ENCODE peak calls at places on chromosomes 16 and 17, in seven cellular contexts. One of them, this sample, is unnamed. For H3K4me1, the result is how much of the 10 kb centered on the place peaks cover.

GRCh38 chr16:75304521-75305363 is 53.3 kb upstream of the BCAR1 start:
- DNase-seq in IMR-90: peak
- DNase-seq in neuronal stem cell: no peak
- DNase-seq in H9: no peak
- DNase-seq in mesendoderm: peak
- DNase-seq in H1: no peak
- DNase-seq in mesenchymal stem cell: peak
- DNase-seq in this sample: peak

GRCh38 chr16:70473446-70474319 is 19.3 kb downstream of the FCSK start:
- DNase-seq in IMR-90: no peak
- DNase-seq in H1: no peak
- DNase-seq in H9: no peak
- DNase-seq in neuronal stem cell: no peak
- DNase-seq in mesenchymal stem cell: no peak
- DNase-seq in mesendoderm: no peak
- DNase-seq in this sample: no peak

GRCh38 chr17:76005263-76006149 is 4.9 kb downstream of the CDK3 start:
- DNase-seq in IMR-90: peak
- DNase-seq in mesendoderm: peak
- DNase-seq in neuronal stem cell: peak
- DNase-seq in H1: no peak
- DNase-seq in mesenchymal stem cell: peak
- DNase-seq in H9: peak
- DNase-seq in this sample: peak

GRCh38 chr17:73826872-73827228 is 182.6 kb upstream of the SDK2 start:
- DNase-seq in H1: no peak
- DNase-seq in H9: no peak
- DNase-seq in mesendoderm: no peak
- DNase-seq in mesenchymal stem cell: no peak
- DNase-seq in IMR-90: no peak
- DNase-seq in neuronal stem cell: no peak
- DNase-seq in this sample: no peak

GRCh38 chr16:88370365-88370764 is 12.4 kb upstream of the ZNF469 start:
- DNase-seq in IMR-90: no peak
- DNase-seq in mesenchymal stem cell: no peak
- DNase-seq in H9: no peak
- DNase-seq in H1: no peak
- DNase-seq in mesendoderm: no peak
- DNase-seq in neuronal stem cell: no peak
- DNase-seq in this sample: no peak

GRCh38 chr17:27038676-27039075 is 255.2 kb upstream of the WSB1 start:
- DNase-seq in mesendoderm: peak
- DNase-seq in mesenchymal stem cell: no peak
- DNase-seq in neuronal stem cell: no peak
- DNase-seq in H1: no peak
- DNase-seq in IMR-90: no peak
- DNase-seq in H9: no peak
- DNase-seq in this sample: no peak

GRCh38 chr17:60602871-60603270 is 2.9 kb downstream of the PPM1D start:
- DNase-seq in neuronal stem cell: no peak
- DNase-seq in mesendoderm: no peak
- DNase-seq in IMR-90: no peak
- DNase-seq in H9: no peak
- DNase-seq in H1: no peak
- DNase-seq in mesenchymal stem cell: no peak
- DNase-seq in this sample: no peak

GRCh38 chr17:19360772-19361171 is 1.8 kb downstream of the B9D1 start:
- DNase-seq in H9: no peak
- DNase-seq in mesenchymal stem cell: no peak
- DNase-seq in mesendoderm: no peak
- DNase-seq in neuronal stem cell: no peak
- DNase-seq in H1: no peak
- DNase-seq in IMR-90: no peak
- DNase-seq in this sample: no peak

GRCh38 chr16:81623365-81624102 is 155.6 kb upstream of the PLCG2 start:
- DNase-seq in mesendoderm: peak
- DNase-seq in mesenchymal stem cell: peak
- DNase-seq in H9: no peak
- DNase-seq in H1: no peak
- DNase-seq in neuronal stem cell: peak
- DNase-seq in IMR-90: peak
- DNase-seq in this sample: no peak

GRCh38 chr17:68462381-68463210 is 5.3 kb upstream of the WIPI1 start:
- DNase-seq in H9: peak
- DNase-seq in H1: peak
- DNase-seq in mesenchymal stem cell: peak
- DNase-seq in mesendoderm: peak
- DNase-seq in neuronal stem cell: peak
- DNase-seq in IMR-90: peak
- DNase-seq in this sample: peak

GRCh38 chr17:66637491-66637890 is 197.4 kb upstream of the CACNG5 start:
- DNase-seq in H9: no peak
- DNase-seq in mesenchymal stem cell: no peak
- DNase-seq in IMR-90: no peak
- DNase-seq in mesendoderm: no peak
- DNase-seq in neuronal stem cell: no peak
- DNase-seq in H1: no peak
- DNase-seq in this sample: peak

GRCh38 chr16:68707341-68708152 is 29.5 kb upstream of the CDH1 start:
- DNase-seq in mesenchymal stem cell: peak
- DNase-seq in H1: peak
- DNase-seq in H9: peak
- DNase-seq in IMR-90: no peak
- DNase-seq in mesendoderm: peak
- DNase-seq in neuronal stem cell: peak
- DNase-seq in this sample: peak

GRCh38 chr16:30977502-30977901 is 7.5 kb upstream of the HSD3B7 start:
- DNase-seq in mesenchymal stem cell: no peak
- DNase-seq in H1: no peak
- DNase-seq in H9: peak
- DNase-seq in neuronal stem cell: no peak
- DNase-seq in IMR-90: no peak
- DNase-seq in mesendoderm: peak
- DNase-seq in this sample: no peak

GRCh38 chr17:9676742-9677387 is 31.5 kb downstream of the USP43 start:
- DNase-seq in neuronal stem cell: no peak
- DNase-seq in H9: no peak
- DNase-seq in H1: no peak
- DNase-seq in mesendoderm: peak
- DNase-seq in IMR-90: peak
- DNase-seq in mesenchymal stem cell: peak
- DNase-seq in this sample: peak

GRCh38 chr17:72413077-72414031 is 292.5 kb downstream of the SOX9 start:
- DNase-seq in mesendoderm: no peak
- DNase-seq in IMR-90: no peak
- DNase-seq in neuronal stem cell: no peak
- DNase-seq in mesenchymal stem cell: no peak
- DNase-seq in H1: no peak
- DNase-seq in H9: no peak
- DNase-seq in this sample: no peak

GRCh38 chr17:75892556-75893224 is 4.1 kb downstream of the TRIM65 start:
- DNase-seq in H1: no peak
- DNase-seq in mesendoderm: no peak
- DNase-seq in IMR-90: no peak
- DNase-seq in mesenchymal stem cell: no peak
- DNase-seq in neuronal stem cell: no peak
- DNase-seq in H9: peak
- DNase-seq in this sample: no peak

GRCh38 chr17:38604479-38605229 is 1.1 kb downstream of the SRCIN1 start:
- DNase-seq in H9: peak
- DNase-seq in mesenchymal stem cell: no peak
- DNase-seq in mesendoderm: peak
- DNase-seq in H1: no peak
- DNase-seq in neuronal stem cell: no peak
- DNase-seq in IMR-90: no peak
- DNase-seq in this sample: no peak

GRCh38 chr17:39633570-39634183 is 3.3 kb upstream of the STARD3 start:
- DNase-seq in IMR-90: no peak
- DNase-seq in H1: no peak
- DNase-seq in neuronal stem cell: no peak
- DNase-seq in mesendoderm: no peak
- DNase-seq in H9: no peak
- DNase-seq in mesenchymal stem cell: no peak
- DNase-seq in this sample: no peak

GRCh38 chr17:39634384-39634871 is 2.5 kb upstream of the STARD3 start:
- DNase-seq in H9: no peak
- DNase-seq in mesendoderm: peak
- DNase-seq in neuronal stem cell: no peak
- DNase-seq in mesenchymal stem cell: peak
- DNase-seq in IMR-90: peak
- DNase-seq in H1: no peak
- DNase-seq in this sample: peak

GRCh38 chr17:39631403-39631802 is 4.7 kb downstream of the PPP1R1B start:
- DNase-seq in mesendoderm: peak
- DNase-seq in H9: peak
- DNase-seq in IMR-90: no peak
- DNase-seq in H1: no peak
- DNase-seq in neuronal stem cell: no peak
- DNase-seq in mesenchymal stem cell: no peak
- DNase-seq in this sample: no peak

GRCh38 chr17:39629894-39630293 is 3.1 kb downstream of the PPP1R1B start:
- DNase-seq in mesendoderm: no peak
- DNase-seq in IMR-90: no peak
- DNase-seq in H9: no peak
- DNase-seq in neuronal stem cell: no peak
- DNase-seq in mesenchymal stem cell: no peak
- DNase-seq in H1: no peak
- DNase-seq in this sample: peak

DNA sequence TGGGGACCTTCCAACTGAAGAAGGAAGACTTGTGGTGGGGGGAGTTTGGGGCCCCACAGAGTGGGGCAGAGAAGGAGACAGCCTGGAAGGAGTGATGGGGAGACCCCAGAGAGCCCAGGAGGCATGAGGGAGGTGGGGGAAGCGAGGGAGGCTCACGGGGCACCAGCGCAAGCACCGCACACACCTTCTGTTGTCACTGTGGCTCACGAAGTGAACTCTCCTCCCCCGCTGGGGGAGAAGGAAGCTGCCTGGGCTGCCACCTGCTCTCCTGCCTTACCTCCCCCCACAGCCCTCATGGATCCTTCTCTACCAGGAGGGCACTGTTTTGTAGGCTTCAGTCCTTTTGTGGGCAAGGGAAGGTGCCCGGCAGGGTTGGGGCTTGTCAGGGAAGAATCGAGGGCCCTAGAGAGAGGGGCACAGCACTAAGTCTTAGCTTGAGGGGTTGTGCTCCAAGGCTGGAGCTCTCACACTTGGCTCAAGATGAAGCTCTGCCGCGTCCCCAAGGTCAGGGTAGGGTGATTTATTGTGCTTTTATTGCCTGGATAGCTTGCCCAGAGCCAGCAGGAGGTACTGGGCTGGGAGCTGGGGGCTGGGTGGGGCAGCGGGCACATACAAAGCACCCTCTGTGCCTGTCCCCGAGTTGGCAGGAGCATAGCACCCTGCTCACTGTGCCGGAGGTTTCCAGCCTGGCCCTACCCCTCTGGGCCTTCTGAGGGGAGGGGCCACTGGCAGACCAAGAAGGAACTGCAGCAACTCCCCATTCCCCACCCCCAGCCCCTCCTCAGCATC is 4.6 kb upstream of the STARD3 start:
- DNase-seq in mesendoderm: no peak
- DNase-seq in neuronal stem cell: no peak
- DNase-seq in H9: no peak
- DNase-seq in IMR-90: no peak
- DNase-seq in mesenchymal stem cell: no peak
- DNase-seq in H1: no peak
- DNase-seq in this sample: no peak
- H3K4me1 ChIP-seq in mesendoderm: under half
- H3K4me1 ChIP-seq in neuronal stem cell: under half
- H3K4me1 ChIP-seq in H9: under half
- H3K4me1 ChIP-seq in IMR-90: under half
- H3K4me1 ChIP-seq in mesenchymal stem cell: under half
- H3K4me1 ChIP-seq in H1: half or more
- H3K4me1 ChIP-seq in this sample: under half

GRCh38 chr17:57477483-57478357 is 221.4 kb downstream of the MSI2 start:
- DNase-seq in H9: no peak
- DNase-seq in H1: no peak
- DNase-seq in neuronal stem cell: no peak
- DNase-seq in IMR-90: no peak
- DNase-seq in mesenchymal stem cell: no peak
- DNase-seq in mesendoderm: no peak
- DNase-seq in this sample: no peak

GRCh38 chr17:57480438-57481196 is 224.3 kb downstream of the MSI2 start:
- DNase-seq in neuronal stem cell: no peak
- DNase-seq in mesenchymal stem cell: peak
- DNase-seq in mesendoderm: peak
- DNase-seq in IMR-90: peak
- DNase-seq in H1: no peak
- DNase-seq in H9: no peak
- DNase-seq in this sample: peak

GRCh38 chr17:57478851-57479250 is 222.5 kb downstream of the MSI2 start:
- DNase-seq in mesenchymal stem cell: no peak
- DNase-seq in mesendoderm: no peak
- DNase-seq in H1: no peak
- DNase-seq in IMR-90: no peak
- DNase-seq in H9: no peak
- DNase-seq in neuronal stem cell: no peak
- DNase-seq in this sample: no peak

GRCh38 chr17:57475786-57476185 is 219.5 kb downstream of the MSI2 start:
- DNase-seq in IMR-90: no peak
- DNase-seq in neuronal stem cell: no peak
- DNase-seq in H9: no peak
- DNase-seq in mesendoderm: no peak
- DNase-seq in H1: no peak
- DNase-seq in mesenchymal stem cell: no peak
- DNase-seq in this sample: no peak

DNA sequence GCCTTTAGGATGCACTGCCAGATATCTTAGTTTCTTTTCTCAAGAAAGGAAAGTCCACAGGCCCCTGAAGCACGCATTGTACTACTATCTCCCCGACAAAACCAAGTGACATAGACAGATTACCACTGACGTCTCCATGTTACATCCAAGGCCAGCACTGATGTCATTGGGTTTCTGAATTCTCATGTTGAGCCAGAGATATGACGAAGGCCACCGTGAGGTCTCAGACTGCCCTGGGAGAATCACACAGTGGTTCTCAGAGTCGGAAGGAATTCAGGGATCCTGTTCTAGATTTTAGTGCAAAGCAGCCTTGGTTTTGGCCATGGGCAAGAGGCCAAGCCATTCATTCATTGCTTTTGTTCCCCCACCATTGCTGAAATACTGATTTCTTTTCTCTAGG is 222.1 kb downstream of the MSI2 start:
- DNase-seq in H1: no peak
- DNase-seq in mesendoderm: no peak
- DNase-seq in IMR-90: no peak
- DNase-seq in mesenchymal stem cell: peak
- DNase-seq in neuronal stem cell: no peak
- DNase-seq in H9: no peak
- DNase-seq in this sample: no peak
- H3K18ac ChIP-seq in H1: no peak
- H3K18ac ChIP-seq in mesendoderm: no peak
- H3K18ac ChIP-seq in IMR-90: no peak
- H3K18ac ChIP-seq in mesenchymal stem cell: no peak
- H3K18ac ChIP-seq in neuronal stem cell: no peak
- H3K18ac ChIP-seq in H9: no peak
- H3K18ac ChIP-seq in this sample: peak

GRCh38 chr16:57384248-57385070 is 12.2 kb downstream of the CX3CL1 start:
- DNase-seq in H9: no peak
- DNase-seq in mesendoderm: no peak
- DNase-seq in neuronal stem cell: no peak
- DNase-seq in IMR-90: no peak
- DNase-seq in H1: no peak
- DNase-seq in mesenchymal stem cell: no peak
- DNase-seq in this sample: no peak
- H3K4me1 ChIP-seq in H9: under half
- H3K4me1 ChIP-seq in mesendoderm: under half
- H3K4me1 ChIP-seq in neuronal stem cell: under half
- H3K4me1 ChIP-seq in IMR-90: under half
- H3K4me1 ChIP-seq in H1: under half
- H3K4me1 ChIP-seq in mesenchymal stem cell: under half
- H3K4me1 ChIP-seq in this sample: under half

GRCh38 chr16:9594047-9594446 is 502.6 kb downstream of the HAPSTR1 start:
- DNase-seq in H9: no peak
- DNase-seq in IMR-90: no peak
- DNase-seq in mesenchymal stem cell: no peak
- DNase-seq in mesendoderm: no peak
- DNase-seq in neuronal stem cell: no peak
- DNase-seq in H1: no peak
- DNase-seq in this sample: no peak
- H3K18ac ChIP-seq in H9: no peak
- H3K18ac ChIP-seq in IMR-90: no peak
- H3K18ac ChIP-seq in mesenchymal stem cell: no peak
- H3K18ac ChIP-seq in mesendoderm: no peak
- H3K18ac ChIP-seq in neuronal stem cell: no peak
- H3K18ac ChIP-seq in H1: no peak
- H3K18ac ChIP-seq in this sample: no peak

This sample was measured in trophoblast cell.